ENCODE peak calls at places on chromosomes 7 and 10, in seven cellular contexts. S is T-helper 17 cell; V is effector memory CD8-positive, alpha-beta T cell; I is gastrocnemius medialis; U is A549; O is activated CD8-positive, alpha-beta T cell treated with anti-CD3 and anti-CD28 coated beads for 36 hours; Q is lower lobe of right lung. A is an unnamed sample.

GRCh38 chr10:133109736-133110532 is 22.2 kb downstream of the ADGRA1 start:
- ATAC-seq in I (peak; percentile 91), Q (peak; percentile 85), U (peak; percentile 71), V (no peak), S (no peak), O (no peak), A (peak; percentile 64)

GRCh38 chr10:81820418-81820817 is 54.6 kb upstream of the NRG3 start:
- ATAC-seq in U (no peak), V (no peak), S (no peak), I (no peak), O (peak; percentile 30), Q (peak; percentile 48), A (no peak)

GRCh38 chr10:59181668-59182067 is 5.2 kb downstream of the PHYHIPL start:
- ATAC-seq in V (no peak), O (no peak), U (peak; percentile 94), I (peak; percentile 56), Q (no peak), S (no peak), A (no peak)

GRCh38 chr10:112750427-112751167 is 199.4 kb upstream of the TCF7L2 start:
- ATAC-seq in I (no peak), S (no peak), U (no peak), O (no peak), V (no peak), Q (no peak), A (no peak)

GRCh38 chr10:113093188-113094113 is 143.4 kb downstream of the TCF7L2 start:
- ATAC-seq in Q (no peak), V (peak; percentile 69), O (peak; percentile 43), I (no peak), U (peak; percentile 66), S (no peak), A (peak; percentile 86)

GRCh38 chr10:12077580-12078180 is 8.9 kb downstream of the DHTKD1 start:
- ATAC-seq in O (no peak), U (no peak), Q (peak; percentile 25), I (no peak), S (no peak), V (no peak), A (peak; percentile 42)

GRCh38 chr10:85992324-85992723 is 374.3 kb downstream of the GRID1 start:
- ATAC-seq in I (no peak), U (no peak), O (no peak), S (no peak), V (no peak), Q (no peak), A (no peak)

GRCh38 chr10:13993169-13993568 is 337.6 kb downstream of the FRMD4A start:
- ATAC-seq in I (no peak), U (no peak), Q (no peak), O (no peak), S (no peak), V (no peak), A (no peak)

GRCh38 chr7:123154231-123154860 is 45.4 kb downstream of the SLC13A1 start:
- ATAC-seq in S (no peak), U (peak; percentile 97), V (no peak), Q (peak; percentile 83), O (peak; percentile 53), I (no peak), A (peak; percentile 87)

GRCh38 chr10:72098301-72099053 is 10.1 kb upstream of the SPOCK2 start:
- ATAC-seq in O (no peak), Q (no peak), I (no peak), U (no peak), S (no peak), V (no peak), A (no peak)

GRCh38 chr7:2237109-2237602 is 4.4 kb upstream of the MAD1L1 start:
- ATAC-seq in I (no peak), Q (peak; percentile 84), V (no peak), U (no peak), S (peak; percentile 38), O (no peak), A (peak; percentile 64)

GRCh38 chr7:24920702-24921679 is 59.0 kb downstream of the OSBPL3 start:
- ATAC-seq in O (peak; percentile 78), Q (peak; percentile 87), S (no peak), U (no peak), V (no peak), I (no peak), A (peak; percentile 86)

GRCh38 chr10:127977368-127978009 is 70.6 kb downstream of the PTPRE start:
- ATAC-seq in S (peak; percentile 41), Q (peak; percentile 93), V (peak; percentile 67), U (no peak), I (peak; percentile 85), O (no peak), A (peak; percentile 59)

GRCh38 chr7:92108821-92109220 is 25.5 kb downstream of the CYP51A1 start:
- ATAC-seq in I (no peak), O (no peak), S (no peak), Q (no peak), U (no peak), V (no peak), A (no peak)

GRCh38 chr10:23065549-23065948 is 29.8 kb upstream of the MSRB2 start:
- ATAC-seq in V (no peak), O (no peak), U (peak; percentile 59), Q (peak; percentile 90), S (no peak), I (peak; percentile 94), A (peak; percentile 85)

GRCh38 chr10:46995234-46995633 is 84.0 kb downstream of the PTPN20 start:
- ATAC-seq in V (no peak), S (no peak), U (no peak), Q (no peak), I (no peak), O (no peak), A (no peak)

GRCh38 chr7:32163141-32163806 is 93.1 kb upstream of the PDE1C start:
- ATAC-seq in S (no peak), O (no peak), V (no peak), U (peak; percentile 89), I (no peak), Q (peak; percentile 53), A (peak; percentile 76)

GRCh38 chr7:48148311-48148710 is 22.9 kb upstream of the ABCA13 start:
- ATAC-seq in S (no peak), I (no peak), O (no peak), Q (no peak), U (no peak), V (no peak), A (peak; percentile 95)

GRCh38 chr7:46772740-46773139 is 809.2 kb downstream of the TNS3 start:
- ATAC-seq in U (no peak), Q (no peak), V (no peak), S (no peak), I (peak; percentile 51), O (no peak), A (no peak)

A was measured in esophagus mucosa.